ENCODE peak calls at places on chromosomes 3 and 15, in five cellular contexts. One of them, this sample, is unnamed.

GRCh38 chr15:51760805-51761204 is 9.4 kb downstream of the TMOD2 start:
- DNase-seq in foreskin fibroblast: no peak
- DNase-seq in OCI-LY7: no peak
- DNase-seq in IMR-90: no peak
- DNase-seq in brain microvascular endothelial cell: no peak
- DNase-seq in this sample: no peak

GRCh38 chr15:31469801-31470545 is 143.3 kb downstream of the KLF13 start:
- DNase-seq in foreskin fibroblast: no peak
- DNase-seq in OCI-LY7: no peak
- DNase-seq in IMR-90: no peak
- DNase-seq in brain microvascular endothelial cell: no peak
- DNase-seq in this sample: no peak

GRCh38 chr3:130892759-130893239 is 1.1 kb upstream of the ATP2C1 start:
- DNase-seq in foreskin fibroblast: peak
- DNase-seq in OCI-LY7: peak
- DNase-seq in IMR-90: peak
- DNase-seq in brain microvascular endothelial cell: peak
- DNase-seq in this sample: peak

GRCh38 chr15:95921404-95921803 is 409.1 kb upstream of the NR2F2 start:
- DNase-seq in foreskin fibroblast: no peak
- DNase-seq in OCI-LY7: no peak
- DNase-seq in IMR-90: no peak
- DNase-seq in brain microvascular endothelial cell: no peak
- DNase-seq in this sample: no peak

GRCh38 chr3:11522398-11522715 is 121.4 kb downstream of the VGLL4 start:
- DNase-seq in foreskin fibroblast: no peak
- DNase-seq in OCI-LY7: no peak
- DNase-seq in IMR-90: peak
- DNase-seq in brain microvascular endothelial cell: peak
- DNase-seq in this sample: peak

GRCh38 chr15:78361956-78362506 is 21.9 kb downstream of the CRABP1 start:
- DNase-seq in foreskin fibroblast: no peak
- DNase-seq in OCI-LY7: no peak
- DNase-seq in IMR-90: no peak
- DNase-seq in brain microvascular endothelial cell: no peak
- DNase-seq in this sample: no peak

GRCh38 chr3:111283165-111283564 is 211.5 kb downstream of the NECTIN3 start:
- DNase-seq in foreskin fibroblast: no peak
- DNase-seq in OCI-LY7: no peak
- DNase-seq in IMR-90: no peak
- DNase-seq in brain microvascular endothelial cell: no peak
- DNase-seq in this sample: no peak

GRCh38 chr3:173399001-173399400 is 1.5 kb downstream of the NLGN1 start:
- DNase-seq in foreskin fibroblast: no peak
- DNase-seq in OCI-LY7: no peak
- DNase-seq in IMR-90: no peak
- DNase-seq in brain microvascular endothelial cell: no peak
- DNase-seq in this sample: no peak

GRCh38 chr15:61621146-61621545 is 392.0 kb upstream of the RORA start:
- DNase-seq in foreskin fibroblast: no peak
- DNase-seq in OCI-LY7: peak
- DNase-seq in IMR-90: no peak
- DNase-seq in brain microvascular endothelial cell: no peak
- DNase-seq in this sample: no peak

GRCh38 chr15:68729789-68730201 is 90.9 kb downstream of the ANP32A start:
- DNase-seq in foreskin fibroblast: no peak
- DNase-seq in OCI-LY7: no peak
- DNase-seq in IMR-90: peak
- DNase-seq in brain microvascular endothelial cell: no peak
- DNase-seq in this sample: peak

GRCh38 chr3:71245052-71245488 is 338.5 kb downstream of the FOXP1 start:
- DNase-seq in foreskin fibroblast: peak
- DNase-seq in OCI-LY7: no peak
- DNase-seq in IMR-90: peak
- DNase-seq in brain microvascular endothelial cell: peak
- DNase-seq in this sample: peak

GRCh38 chr15:85750319-85750806 is 44.4 kb downstream of the KLHL25 start:
- DNase-seq in foreskin fibroblast: no peak
- DNase-seq in OCI-LY7: no peak
- DNase-seq in IMR-90: peak
- DNase-seq in brain microvascular endothelial cell: peak
- DNase-seq in this sample: peak

GRCh38 chr3:153244961-153245360 is 82.9 kb downstream of the RAP2B start:
- DNase-seq in foreskin fibroblast: no peak
- DNase-seq in OCI-LY7: no peak
- DNase-seq in IMR-90: peak
- DNase-seq in brain microvascular endothelial cell: no peak
- DNase-seq in this sample: no peak

GRCh38 chr3:185365281-185366211 is 2.6 kb downstream of the MAP3K13 start:
- DNase-seq in foreskin fibroblast: no peak
- DNase-seq in OCI-LY7: no peak
- DNase-seq in IMR-90: no peak
- DNase-seq in brain microvascular endothelial cell: no peak
- DNase-seq in this sample: no peak

GRCh38 chr3:171811059-171811912 is 1.0 kb upstream of the PLD1 start:
- DNase-seq in foreskin fibroblast: peak
- DNase-seq in OCI-LY7: no peak
- DNase-seq in IMR-90: peak
- DNase-seq in brain microvascular endothelial cell: peak
- DNase-seq in this sample: peak

GRCh38 chr3:36827133-36827532 is 62.8 kb upstream of the DCLK3 start:
- DNase-seq in foreskin fibroblast: no peak
- DNase-seq in OCI-LY7: no peak
- DNase-seq in IMR-90: peak
- DNase-seq in brain microvascular endothelial cell: no peak
- DNase-seq in this sample: peak

GRCh38 chr3:3766140-3766539 is 33.1 kb upstream of the LRRN1 start:
- DNase-seq in foreskin fibroblast: no peak
- DNase-seq in OCI-LY7: no peak
- DNase-seq in IMR-90: no peak
- DNase-seq in brain microvascular endothelial cell: no peak
- DNase-seq in this sample: no peak

GRCh38 chr3:188627652-188628051 is 473.7 kb downstream of the LPP start:
- DNase-seq in foreskin fibroblast: peak
- DNase-seq in OCI-LY7: no peak
- DNase-seq in IMR-90: peak
- DNase-seq in brain microvascular endothelial cell: peak
- DNase-seq in this sample: peak

GRCh38 chr3:173267716-173268115 is 126.7 kb upstream of the SPATA16 start:
- DNase-seq in foreskin fibroblast: no peak
- DNase-seq in OCI-LY7: no peak
- DNase-seq in IMR-90: no peak
- DNase-seq in brain microvascular endothelial cell: no peak
- DNase-seq in this sample: no peak

GRCh38 chr3:95134693-95135375 is 1072.0 kb downstream of the NSUN3 start:
- DNase-seq in foreskin fibroblast: no peak
- DNase-seq in OCI-LY7: no peak
- DNase-seq in IMR-90: no peak
- DNase-seq in brain microvascular endothelial cell: no peak
- DNase-seq in this sample: no peak

GRCh38 chr3:119257654-119258410 is 17.2 kb upstream of the B4GALT4 start:
- DNase-seq in foreskin fibroblast: no peak
- DNase-seq in OCI-LY7: peak
- DNase-seq in IMR-90: peak
- DNase-seq in brain microvascular endothelial cell: no peak
- DNase-seq in this sample: peak

GRCh38 chr15:47374222-47374621 is 343.1 kb upstream of the SEMA6D start:
- DNase-seq in foreskin fibroblast: peak
- DNase-seq in OCI-LY7: no peak
- DNase-seq in IMR-90: peak
- DNase-seq in brain microvascular endothelial cell: peak
- DNase-seq in this sample: no peak

GRCh38 chr3:58345457-58345856 is 12.8 kb downstream of the PXK start:
- DNase-seq in foreskin fibroblast: no peak
- DNase-seq in OCI-LY7: no peak
- DNase-seq in IMR-90: no peak
- DNase-seq in brain microvascular endothelial cell: no peak
- DNase-seq in this sample: no peak

GRCh38 chr3:10284496-10284895 is 8.3 kb downstream of the GHRL start:
- DNase-seq in foreskin fibroblast: no peak
- DNase-seq in OCI-LY7: no peak
- DNase-seq in IMR-90: no peak
- DNase-seq in brain microvascular endothelial cell: no peak
- DNase-seq in this sample: no peak

GRCh38 chr15:67185621-67186225 is 68.7 kb downstream of the AAGAB start:
- DNase-seq in foreskin fibroblast: peak
- DNase-seq in OCI-LY7: no peak
- DNase-seq in IMR-90: no peak
- DNase-seq in brain microvascular endothelial cell: no peak
- DNase-seq in this sample: no peak

GRCh38 chr15:31062965-31063355 is 38.6 kb downstream of the TRPM1 start:
- DNase-seq in foreskin fibroblast: peak
- DNase-seq in OCI-LY7: no peak
- DNase-seq in IMR-90: no peak
- DNase-seq in brain microvascular endothelial cell: no peak
- DNase-seq in this sample: no peak

GRCh38 chr15:98160236-98160635 is 199.7 kb downstream of the ARRDC4 start:
- DNase-seq in foreskin fibroblast: no peak
- DNase-seq in OCI-LY7: peak
- DNase-seq in IMR-90: no peak
- DNase-seq in brain microvascular endothelial cell: no peak
- DNase-seq in this sample: no peak

GRCh38 chr15:77836116-77836798 is 203.5 kb upstream of the LINGO1 start:
- DNase-seq in foreskin fibroblast: no peak
- DNase-seq in OCI-LY7: peak
- DNase-seq in IMR-90: peak
- DNase-seq in brain microvascular endothelial cell: peak
- DNase-seq in this sample: peak

GRCh38 chr3:16066975-16067374 is 107.5 kb upstream of the GALNT15 start:
- DNase-seq in foreskin fibroblast: no peak
- DNase-seq in OCI-LY7: no peak
- DNase-seq in IMR-90: peak
- DNase-seq in brain microvascular endothelial cell: peak
- DNase-seq in this sample: peak

GRCh38 chr15:93027413-93027812 is 61.6 kb downstream of the RGMA start:
- DNase-seq in foreskin fibroblast: no peak
- DNase-seq in OCI-LY7: no peak
- DNase-seq in IMR-90: no peak
- DNase-seq in brain microvascular endothelial cell: no peak
- DNase-seq in this sample: no peak

GRCh38 chr3:47410417-47410720 is 29.5 kb downstream of the PTPN23 start:
- DNase-seq in foreskin fibroblast: no peak
- DNase-seq in OCI-LY7: no peak
- DNase-seq in IMR-90: no peak
- DNase-seq in brain microvascular endothelial cell: no peak
- DNase-seq in this sample: no peak
- H3K4me3 ChIP-seq in foreskin fibroblast: no peak
- H3K4me3 ChIP-seq in OCI-LY7: no peak
- H3K4me3 ChIP-seq in IMR-90: no peak
- H3K4me3 ChIP-seq in brain microvascular endothelial cell: no peak
- H3K4me3 ChIP-seq in this sample: no peak

GRCh38 chr3:43769471-43770425 is 79.0 kb downstream of the ABHD5 start:
- DNase-seq in foreskin fibroblast: peak
- DNase-seq in OCI-LY7: peak
- DNase-seq in IMR-90: peak
- DNase-seq in brain microvascular endothelial cell: peak
- DNase-seq in this sample: peak
- H3K4me3 ChIP-seq in foreskin fibroblast: peak
- H3K4me3 ChIP-seq in OCI-LY7: no peak
- H3K4me3 ChIP-seq in IMR-90: no peak
- H3K4me3 ChIP-seq in brain microvascular endothelial cell: peak
- H3K4me3 ChIP-seq in this sample: peak

DNA sequence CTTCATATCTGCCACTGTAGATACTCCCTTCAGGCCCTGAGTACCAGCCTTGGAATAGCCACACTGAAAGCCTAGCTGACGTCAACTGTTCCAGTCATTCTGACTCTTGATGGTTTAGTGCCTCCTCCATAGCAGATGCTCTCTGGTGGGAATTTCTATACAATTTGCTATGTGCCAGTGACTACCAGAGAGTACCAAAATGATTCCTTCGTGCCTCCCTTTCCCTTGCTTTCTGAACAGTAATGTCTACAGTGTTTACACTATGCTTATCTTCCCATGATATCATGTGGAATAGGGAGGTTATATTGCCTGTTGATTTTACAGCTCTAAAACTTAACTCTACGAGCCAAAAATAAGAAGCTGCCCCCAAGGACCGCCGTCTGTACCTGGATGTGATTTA is 109.7 kb upstream of the GMNC start:
- DNase-seq in foreskin fibroblast: no peak
- DNase-seq in OCI-LY7: no peak
- DNase-seq in IMR-90: no peak
- DNase-seq in brain microvascular endothelial cell: no peak
- DNase-seq in this sample: no peak
- H3K4me3 ChIP-seq in foreskin fibroblast: no peak
- H3K4me3 ChIP-seq in OCI-LY7: no peak
- H3K4me3 ChIP-seq in IMR-90: no peak
- H3K4me3 ChIP-seq in brain microvascular endothelial cell: no peak
- H3K4me3 ChIP-seq in this sample: no peak

DNA sequence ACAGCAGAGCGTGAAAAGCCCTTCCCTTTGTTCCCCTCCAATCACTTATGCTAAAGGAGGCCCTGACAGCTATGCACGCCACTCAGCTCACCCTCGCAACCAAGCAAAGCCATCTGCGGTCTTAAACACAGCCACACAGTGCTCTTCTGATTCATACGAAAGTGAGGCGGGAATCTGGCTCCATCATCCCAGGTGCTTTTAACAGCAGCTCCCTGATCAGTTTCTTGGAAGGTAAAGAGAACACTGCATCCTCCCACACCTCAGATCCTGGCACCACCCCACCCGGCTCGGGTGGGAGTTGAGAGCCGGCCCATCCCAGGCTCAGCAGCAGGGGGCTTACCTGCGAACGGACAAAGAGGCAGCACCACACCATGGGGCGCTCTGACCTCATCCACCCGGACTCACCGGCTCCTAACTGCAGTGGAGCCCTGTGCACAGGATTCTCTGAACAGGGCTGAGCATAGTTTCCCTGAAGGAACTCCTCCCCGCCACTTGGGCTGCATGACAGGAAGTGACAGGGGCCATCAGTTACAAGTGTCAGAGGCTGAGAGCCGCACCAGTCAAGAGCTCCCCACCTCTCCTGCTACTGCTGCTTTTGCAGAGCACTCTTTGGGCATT is 114.3 kb upstream of the ARHGEF3 start:
- DNase-seq in foreskin fibroblast: no peak
- DNase-seq in OCI-LY7: peak
- DNase-seq in IMR-90: no peak
- DNase-seq in brain microvascular endothelial cell: no peak
- DNase-seq in this sample: no peak
- H3K4me3 ChIP-seq in foreskin fibroblast: no peak
- H3K4me3 ChIP-seq in OCI-LY7: peak
- H3K4me3 ChIP-seq in IMR-90: no peak
- H3K4me3 ChIP-seq in brain microvascular endothelial cell: no peak
- H3K4me3 ChIP-seq in this sample: no peak

DNA sequence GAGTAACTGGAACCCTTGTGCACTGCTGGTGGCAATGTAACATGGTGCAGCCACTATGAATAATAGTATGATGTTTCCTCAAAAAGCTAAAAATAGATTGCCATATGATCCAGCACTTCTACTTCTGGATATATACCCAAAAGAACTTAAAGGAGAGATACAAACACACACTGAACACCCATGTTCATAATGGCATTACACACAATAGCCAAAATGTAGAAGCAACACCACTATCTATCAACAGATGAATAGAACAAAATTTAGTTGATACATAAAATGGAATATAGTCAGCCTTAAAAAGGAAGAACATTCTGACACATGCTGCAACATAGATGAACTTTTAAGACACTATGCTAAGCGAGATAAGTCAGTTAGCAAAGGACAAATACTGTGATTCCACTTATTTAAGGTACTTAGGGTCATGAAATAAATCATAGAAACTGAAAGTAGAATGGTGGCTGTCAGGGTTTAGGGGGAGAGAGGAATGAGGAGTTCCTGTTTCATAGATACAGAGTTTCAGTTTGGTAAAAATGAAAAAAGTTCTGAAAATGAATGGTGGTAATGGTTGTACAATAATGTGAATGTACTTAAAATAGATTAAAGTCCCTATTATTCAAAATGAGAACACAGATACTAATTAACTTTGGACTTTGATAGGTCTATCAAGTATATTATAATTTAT is 59.5 kb upstream of the IMPG2 start:
- DNase-seq in foreskin fibroblast: no peak
- DNase-seq in OCI-LY7: peak
- DNase-seq in IMR-90: no peak
- DNase-seq in brain microvascular endothelial cell: no peak
- DNase-seq in this sample: no peak
- H3K4me3 ChIP-seq in foreskin fibroblast: no peak
- H3K4me3 ChIP-seq in OCI-LY7: no peak
- H3K4me3 ChIP-seq in IMR-90: no peak
- H3K4me3 ChIP-seq in brain microvascular endothelial cell: no peak
- H3K4me3 ChIP-seq in this sample: no peak

This sample was measured in fibroblast of lung.